ENCODE peak calls at places on chromosomes 13 and 19, in nine cellular contexts. M, N, Q, S, E, A, K, J and T are unnamed samples.

GRCh38 chr19:54521022-54521859 is 18.6 kb downstream of the LAIR2 start:
- DNase-seq in M (no peak), N (no peak), Q (no peak), S (no peak), E (no peak), A (no peak), K (no peak), J (peak), T (no peak)

GRCh38 chr13:25276748-25277147 is 10.5 kb downstream of the MTMR6 start:
- DNase-seq in M (no peak), N (no peak), Q (no peak), S (no peak), E (no peak), A (no peak), K (no peak), J (no peak), T (no peak)

GRCh38 chr19:21022996-21023395 is 2.5 kb downstream of the ZNF430 start:
- DNase-seq in M (no peak), N (peak), Q (no peak), S (no peak), E (no peak), A (no peak), K (no peak), J (peak), T (no peak)

GRCh38 chr13:109255457-109255856 is 530.9 kb downstream of the IRS2 start:
- DNase-seq in M (no peak), N (no peak), Q (no peak), S (no peak), E (no peak), A (no peak), K (no peak), J (no peak), T (no peak)

GRCh38 chr19:45424191-45425058 is 708 bp upstream of the ERCC1 start:
- DNase-seq in M (no peak), N (peak), Q (peak), S (no peak), E (peak), A (peak), K (peak), J (no peak), T (peak)

GRCh38 chr13:33401238-33401637 is 115.7 kb upstream of the STARD13 start:
- DNase-seq in M (peak), N (no peak), Q (no peak), S (no peak), E (no peak), A (no peak), K (no peak), J (no peak), T (no peak)

GRCh38 chr19:55442372-55443044 is 592 bp downstream of the SHISA7 start:
- DNase-seq in M (peak), N (no peak), Q (peak), S (no peak), E (no peak), A (no peak), K (no peak), J (no peak), T (no peak)

GRCh38 chr13:50831510-50831909 is 12.0 kb downstream of the DLEU7 start:
- DNase-seq in M (no peak), N (no peak), Q (no peak), S (no peak), E (no peak), A (no peak), K (no peak), J (no peak), T (no peak)

GRCh38 chr19:1040476-1041271 is 767 bp downstream of the ABCA7 start:
- DNase-seq in M (peak), N (peak), Q (peak), S (peak), E (peak), A (peak), K (peak), J (peak), T (peak)

GRCh38 chr19:2475018-2475701 is 767 bp upstream of the GADD45B start:
- DNase-seq in M (no peak), N (peak), Q (no peak), S (no peak), E (peak), A (peak), K (no peak), J (peak), T (peak)

GRCh38 chr13:78030351-78030750 is 111.7 kb upstream of the EDNRB start:
- DNase-seq in M (no peak), N (no peak), Q (no peak), S (no peak), E (no peak), A (no peak), K (no peak), J (no peak), T (no peak)

GRCh38 chr13:47826481-47826880 is 174.6 kb downstream of the SUCLA2 start:
- DNase-seq in M (no peak), N (no peak), Q (no peak), S (no peak), E (no peak), A (no peak), K (no peak), J (no peak), T (no peak)

GRCh38 chr19:30255783-30256509 is 116.2 kb upstream of the ZNF536 start:
- DNase-seq in M (no peak), N (no peak), Q (peak), S (no peak), E (no peak), A (no peak), K (no peak), J (no peak), T (peak)